ENCODE peak calls at places on chromosomes 6 and 20, in seven cellular contexts. A, B, L, Y, C, Z and G are unnamed samples.

GRCh38 chr20:34452281-34452982 is 63.8 kb upstream of the DYNLRB1 start:
- DNase-seq in A (no peak), B (peak; percentile 37), L (no peak), Y (no peak), C (no peak), Z (no peak), G (no peak)

GRCh38 chr6:36581716-36582115 is 12.4 kb upstream of the SRSF3 start:
- DNase-seq in A (no peak), B (no peak), L (no peak), Y (no peak), C (no peak), Z (no peak), G (no peak)

GRCh38 chr6:152087096-152087495 is 279.6 kb downstream of the ESR1 start:
- DNase-seq in A (no peak), B (no peak), L (no peak), Y (no peak), C (no peak), Z (no peak), G (no peak)

GRCh38 chr6:111663692-111664564 is 58.2 kb upstream of the TRAF3IP2 start:
- DNase-seq in A (no peak), B (peak; percentile 73), L (no peak), Y (no peak), C (no peak), Z (peak; percentile 81), G (peak; percentile 66)

GRCh38 chr6:2665169-2666070 is 85.3 kb downstream of the MYLK4 start:
- DNase-seq in A (no peak), B (no peak), L (no peak), Y (no peak), C (no peak), Z (no peak), G (peak; percentile 63)

GRCh38 chr20:63702751-63703470 is 4.9 kb downstream of the ARFRP1 start:
- DNase-seq in A (no peak), B (peak; percentile 6), L (no peak), Y (no peak), C (no peak), Z (no peak), G (no peak)

GRCh38 chr6:113050010-113050893 is 703.1 kb downstream of the RFPL4B start:
- DNase-seq in A (no peak), B (peak; percentile 36), L (no peak), Y (no peak), C (no peak), Z (no peak), G (peak; percentile 53)

GRCh38 chr6:99151634-99152344 is 197.7 kb downstream of the FAXC start:
- DNase-seq in A (no peak), B (peak; percentile 37), L (no peak), Y (peak; percentile 1), C (no peak), Z (peak; percentile 79), G (peak; percentile 43)

GRCh38 chr6:156741287-156742073 is 35.7 kb upstream of the ARID1B start:
- DNase-seq in A (no peak), B (no peak), L (no peak), Y (no peak), C (no peak), Z (no peak), G (no peak)

GRCh38 chr20:31705598-31706597 is 16.8 kb downstream of the BCL2L1 start:
- DNase-seq in A (no peak), B (no peak), L (no peak), Y (no peak), C (no peak), Z (no peak), G (no peak)

GRCh38 chr20:58390659-58391035 is 1.6 kb downstream of the VAPB start:
- DNase-seq in A (no peak), B (no peak), L (no peak), Y (no peak), C (no peak), Z (no peak), G (no peak)

GRCh38 chr6:83867527-83868161 is 8.2 kb downstream of the CYB5R4 start:
- DNase-seq in A (no peak), B (peak; percentile 69), L (no peak), Y (peak; percentile 89), C (no peak), Z (peak; percentile 32), G (peak; percentile 69)

GRCh38 chr6:22147983-22148797 is 148.6 kb downstream of the PRL start:
- DNase-seq in A (no peak), B (peak; percentile 77), L (peak; percentile 86), Y (peak; percentile 69), C (peak; percentile 20), Z (no peak), G (peak; percentile 97)

GRCh38 chr20:33770005-33770404 is 38.2 kb downstream of the ZNF341 start:
- DNase-seq in A (no peak), B (no peak), L (no peak), Y (no peak), C (no peak), Z (no peak), G (no peak)

GRCh38 chr6:155107432-155108069 is 112.4 kb downstream of the TIAM2 start:
- DNase-seq in A (no peak), B (no peak), L (no peak), Y (no peak), C (no peak), Z (no peak), G (peak; percentile 28)

GRCh38 chr20:16407251-16408067 is 165.8 kb downstream of the KIF16B start:
- DNase-seq in A (no peak), B (no peak), L (no peak), Y (no peak), C (no peak), Z (no peak), G (no peak)

GRCh38 chr6:123838612-123839279 is 35.1 kb downstream of the NKAIN2 start:
- DNase-seq in A (no peak), B (no peak), L (no peak), Y (no peak), C (no peak), Z (no peak), G (no peak)

GRCh38 chr20:36645998-36646397 is at the start of gene SLA2:
- DNase-seq in A (peak; percentile 39), B (no peak), L (no peak), Y (no peak), C (no peak), Z (no peak), G (no peak)